ENCODE peak calls at places on chromosomes 4 and X, in five cellular contexts. One of them, this sample, is unnamed.

GRCh38 chrX:106894978-106895452 is 8.1 kb downstream of the RIPPLY1 start:
- DNase-seq in skeletal muscle cell: no peak
- DNase-seq in astrocyte of the cerebellum: peak; percentile 39
- DNase-seq in IMR-90: peak; percentile 76
- DNase-seq in tibial nerve: no peak
- DNase-seq in this sample: peak; percentile 72

GRCh38 chr4:14059006-14059405 is 431.5 kb upstream of the BOD1L1 start:
- DNase-seq in IMR-90: peak; percentile 39
- DNase-seq in astrocyte of the cerebellum: no peak
- DNase-seq in tibial nerve: no peak
- DNase-seq in skeletal muscle cell: peak; percentile 49
- DNase-seq in this sample: peak; percentile 67

GRCh38 chr4:76596713-76597112 is 161.7 kb downstream of the SHROOM3 start:
- DNase-seq in skeletal muscle cell: no peak
- DNase-seq in IMR-90: no peak
- DNase-seq in tibial nerve: no peak
- DNase-seq in astrocyte of the cerebellum: no peak
- DNase-seq in this sample: no peak

GRCh38 chr4:60683953-60684352 is 516.2 kb upstream of the ADGRL3 start:
- DNase-seq in astrocyte of the cerebellum: peak; percentile 74
- DNase-seq in skeletal muscle cell: peak; percentile 60
- DNase-seq in IMR-90: peak; percentile 94
- DNase-seq in tibial nerve: no peak
- DNase-seq in this sample: peak; percentile 87

GRCh38 chr4:54898163-54898562 is 227.2 kb downstream of the KDR start:
- DNase-seq in IMR-90: peak; percentile 26
- DNase-seq in skeletal muscle cell: no peak
- DNase-seq in astrocyte of the cerebellum: no peak
- DNase-seq in tibial nerve: no peak
- DNase-seq in this sample: peak; percentile 17

GRCh38 chr4:53548662-53549061 is 42.6 kb downstream of the LNX1 start:
- DNase-seq in tibial nerve: no peak
- DNase-seq in skeletal muscle cell: no peak
- DNase-seq in IMR-90: no peak
- DNase-seq in astrocyte of the cerebellum: no peak
- DNase-seq in this sample: no peak

GRCh38 chrX:16444353-16444752 is 205.6 kb upstream of the S100G start:
- DNase-seq in skeletal muscle cell: peak; percentile 82
- DNase-seq in astrocyte of the cerebellum: peak; percentile 52
- DNase-seq in IMR-90: peak; percentile 89
- DNase-seq in tibial nerve: no peak
- DNase-seq in this sample: peak; percentile 41

GRCh38 chr4:10018818-10019438 is 2.4 kb downstream of the SLC2A9 start:
- DNase-seq in astrocyte of the cerebellum: peak; percentile 83
- DNase-seq in tibial nerve: peak; percentile 90
- DNase-seq in skeletal muscle cell: peak; percentile 82
- DNase-seq in IMR-90: peak; percentile 93
- DNase-seq in this sample: peak; percentile 98

GRCh38 chrX:130669233-130669632 is 233.8 kb downstream of the ENOX2 start:
- DNase-seq in tibial nerve: no peak
- DNase-seq in astrocyte of the cerebellum: no peak
- DNase-seq in IMR-90: peak; percentile 72
- DNase-seq in skeletal muscle cell: peak; percentile 12
- DNase-seq in this sample: peak; percentile 59

GRCh38 chrX:74178536-74178935 is 125.4 kb upstream of the ZCCHC13 start:
- DNase-seq in tibial nerve: no peak
- DNase-seq in astrocyte of the cerebellum: no peak
- DNase-seq in IMR-90: no peak
- DNase-seq in skeletal muscle cell: no peak
- DNase-seq in this sample: no peak

DNA sequence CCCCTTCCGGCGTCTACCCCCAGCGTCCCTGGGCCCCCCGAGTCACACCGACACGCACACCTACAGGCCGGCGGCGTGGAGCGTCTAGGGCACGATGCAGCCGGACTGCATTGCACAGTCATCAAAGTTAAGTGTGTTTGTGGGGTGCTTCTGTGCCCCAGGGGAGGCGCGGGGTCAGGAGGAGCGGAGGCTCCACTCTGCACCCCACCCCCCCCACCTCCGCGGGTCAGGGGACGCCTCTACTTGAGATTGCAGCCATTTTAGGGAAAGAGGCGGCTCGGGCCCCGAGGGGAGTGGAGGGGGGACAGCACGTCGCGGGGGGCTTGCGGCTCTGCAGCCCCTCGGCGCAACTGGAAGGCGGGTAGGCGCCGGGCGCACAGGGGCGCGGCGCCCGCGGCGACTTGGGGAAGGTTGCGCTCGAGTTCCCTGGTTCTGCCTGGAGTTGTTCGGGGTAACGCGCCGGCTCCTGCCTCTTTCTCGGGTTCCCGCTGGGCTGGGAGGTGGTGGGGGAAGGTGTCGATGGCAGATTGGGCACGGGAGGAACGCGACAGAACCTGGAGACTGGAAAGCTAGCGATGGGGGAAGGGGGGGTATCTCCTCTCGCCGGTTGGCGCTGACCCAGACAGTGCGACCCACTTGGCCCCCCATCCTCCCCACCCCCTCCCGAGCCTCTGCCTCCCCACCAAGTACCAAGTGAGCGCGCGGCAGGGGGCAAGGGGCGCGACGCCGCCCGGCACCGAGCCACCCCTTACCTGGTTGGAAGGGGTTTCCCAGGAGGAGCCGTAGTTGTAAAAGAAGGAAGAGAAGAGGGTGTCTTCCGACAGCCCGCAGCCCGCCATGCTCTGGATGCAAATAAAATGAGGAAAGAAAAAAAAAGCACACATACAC is 112.5 kb downstream of the DHX15 start:
- DNase-seq in IMR-90: no peak
- DNase-seq in tibial nerve: peak; percentile 9
- DNase-seq in astrocyte of the cerebellum: no peak
- DNase-seq in skeletal muscle cell: no peak
- DNase-seq in this sample: no peak
- H3K4me3 ChIP-seq in IMR-90: peak overlapping the region; percentile 47
- H3K4me3 ChIP-seq in tibial nerve: peak overlapping the region; percentile 60
- H3K4me3 ChIP-seq in astrocyte of the cerebellum: peak overlapping the region; percentile 56
- H3K4me3 ChIP-seq in skeletal muscle cell: peak overlapping the region; percentile 60
- H3K4me3 ChIP-seq in this sample: peak overlapping the region; percentile 68

GRCh38 chr4:8096690-8097061 is 61.9 kb downstream of the ABLIM2 start:
- DNase-seq in tibial nerve: no peak
- DNase-seq in skeletal muscle cell: no peak
- DNase-seq in IMR-90: no peak
- DNase-seq in astrocyte of the cerebellum: no peak
- DNase-seq in this sample: no peak

GRCh38 chr4:8097721-8098345 is 60.8 kb downstream of the ABLIM2 start:
- DNase-seq in IMR-90: no peak
- DNase-seq in astrocyte of the cerebellum: no peak
- DNase-seq in tibial nerve: no peak
- DNase-seq in skeletal muscle cell: no peak
- DNase-seq in this sample: no peak

GRCh38 chr4:8099981-8100464 is 58.6 kb downstream of the ABLIM2 start:
- DNase-seq in tibial nerve: peak; percentile 55
- DNase-seq in astrocyte of the cerebellum: no peak
- DNase-seq in IMR-90: no peak
- DNase-seq in skeletal muscle cell: no peak
- DNase-seq in this sample: peak; percentile 11

GRCh38 chr4:8097141-8097541 is 61.5 kb downstream of the ABLIM2 start:
- DNase-seq in IMR-90: no peak
- DNase-seq in tibial nerve: no peak
- DNase-seq in skeletal muscle cell: no peak
- DNase-seq in astrocyte of the cerebellum: no peak
- DNase-seq in this sample: no peak

GRCh38 chr4:8098506-8098905 is 60.1 kb downstream of the ABLIM2 start:
- DNase-seq in astrocyte of the cerebellum: no peak
- DNase-seq in IMR-90: no peak
- DNase-seq in skeletal muscle cell: no peak
- DNase-seq in tibial nerve: no peak
- DNase-seq in this sample: no peak
- H3K4me3 ChIP-seq in astrocyte of the cerebellum: no peak overlapping the region
- H3K4me3 ChIP-seq in IMR-90: no peak overlapping the region
- H3K4me3 ChIP-seq in skeletal muscle cell: no peak overlapping the region
- H3K4me3 ChIP-seq in tibial nerve: no peak overlapping the region
- H3K4me3 ChIP-seq in this sample: no peak overlapping the region

GRCh38 chrX:118839334-118839958 is 15.8 kb downstream of the ZCCHC12 start:
- DNase-seq in skeletal muscle cell: no peak
- DNase-seq in tibial nerve: peak; percentile 84
- DNase-seq in astrocyte of the cerebellum: no peak
- DNase-seq in IMR-90: peak; percentile 6
- DNase-seq in this sample: peak; percentile 63
- H3K4me3 ChIP-seq in skeletal muscle cell: peak overlapping the region; percentile 47
- H3K4me3 ChIP-seq in tibial nerve: peak overlapping the region; percentile 43
- H3K4me3 ChIP-seq in astrocyte of the cerebellum: peak overlapping the region; percentile 36
- H3K4me3 ChIP-seq in IMR-90: peak overlapping the region; percentile 47
- H3K4me3 ChIP-seq in this sample: peak overlapping the region; percentile 56

DNA sequence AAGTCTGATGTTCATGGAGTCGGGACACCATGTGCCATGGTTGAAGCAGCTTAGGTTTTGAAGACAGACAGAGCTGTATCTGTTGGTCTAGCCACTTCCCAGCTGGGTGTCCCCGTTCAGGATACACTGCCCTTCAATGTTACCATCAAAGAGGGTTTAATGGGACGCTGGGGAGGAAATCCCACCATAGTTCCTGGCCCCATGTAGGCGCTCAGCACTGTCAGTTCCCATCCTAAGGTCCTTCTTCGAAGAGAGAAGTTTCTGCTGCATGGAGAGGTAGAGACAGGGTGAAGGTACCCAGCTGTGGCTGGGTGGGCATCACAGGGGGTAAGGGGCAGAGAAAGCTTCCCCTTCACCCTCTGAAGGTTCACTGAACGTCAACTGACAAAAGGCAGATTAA is 3.7 kb downstream of the MGST2 start:
- DNase-seq in skeletal muscle cell: no peak
- DNase-seq in astrocyte of the cerebellum: no peak
- DNase-seq in IMR-90: no peak
- DNase-seq in tibial nerve: no peak
- DNase-seq in this sample: no peak
- H3K4me3 ChIP-seq in skeletal muscle cell: no peak overlapping the region
- H3K4me3 ChIP-seq in astrocyte of the cerebellum: no peak overlapping the region
- H3K4me3 ChIP-seq in IMR-90: no peak overlapping the region
- H3K4me3 ChIP-seq in tibial nerve: no peak overlapping the region
- H3K4me3 ChIP-seq in this sample: no peak overlapping the region

GRCh38 chr4:176883681-176884418 is 91.1 kb upstream of the VEGFC start:
- DNase-seq in skeletal muscle cell: peak; percentile 89
- DNase-seq in astrocyte of the cerebellum: peak; percentile 67
- DNase-seq in tibial nerve: no peak
- DNase-seq in IMR-90: peak; percentile 88
- DNase-seq in this sample: peak; percentile 71
- H3K4me3 ChIP-seq in skeletal muscle cell: no peak overlapping the region
- H3K4me3 ChIP-seq in astrocyte of the cerebellum: peak overlapping the region; percentile 5
- H3K4me3 ChIP-seq in tibial nerve: no peak overlapping the region
- H3K4me3 ChIP-seq in IMR-90: peak overlapping the region; percentile 30
- H3K4me3 ChIP-seq in this sample: peak overlapping the region; percentile 6

This sample was measured in choroid plexus epithelial cell.